ENCODE peak calls at places on chromosomes 7 and 10, in four cellular contexts. One of them, this sample, is unnamed.

GRCh38 chr10:132037676-132037975 is 28.1 kb upstream of the JAKMIP3 start:
- DNase-seq in A549: no peak
- DNase-seq in K562: no peak
- DNase-seq in WTC11: peak
- DNase-seq in this sample: no peak

GRCh38 chr10:103669243-103669929 is 175.9 kb downstream of the NEURL1 start:
- DNase-seq in A549: no peak
- DNase-seq in K562: no peak
- DNase-seq in WTC11: no peak
- DNase-seq in this sample: no peak

GRCh38 chr7:3162286-3162685 is 118.6 kb upstream of the CARD11 start:
- DNase-seq in A549: no peak
- DNase-seq in K562: peak
- DNase-seq in WTC11: no peak
- DNase-seq in this sample: no peak

GRCh38 chr7:87152897-87153641 is 816 bp downstream of the DMTF1 start:
- DNase-seq in A549: peak
- DNase-seq in K562: no peak
- DNase-seq in WTC11: peak
- DNase-seq in this sample: peak

GRCh38 chr7:23863209-23863798 is 153.3 kb downstream of the STK31 start:
- DNase-seq in A549: peak
- DNase-seq in K562: peak
- DNase-seq in WTC11: peak
- DNase-seq in this sample: peak

GRCh38 chr10:102780246-102780645 is 36.5 kb downstream of the WBP1L start:
- DNase-seq in A549: no peak
- DNase-seq in K562: no peak
- DNase-seq in WTC11: no peak
- DNase-seq in this sample: no peak

GRCh38 chr10:65798133-65798532 is 1127.7 kb upstream of the LRRTM3 start:
- DNase-seq in A549: no peak
- DNase-seq in K562: no peak
- DNase-seq in WTC11: no peak
- DNase-seq in this sample: no peak

GRCh38 chr10:82867056-82867455 is 992.1 kb downstream of the NRG3 start:
- DNase-seq in A549: no peak
- DNase-seq in K562: no peak
- DNase-seq in WTC11: no peak
- DNase-seq in this sample: no peak

GRCh38 chr10:58044072-58044471 is 223.6 kb downstream of the IPMK start:
- DNase-seq in A549: peak
- DNase-seq in K562: no peak
- DNase-seq in WTC11: no peak
- DNase-seq in this sample: no peak

GRCh38 chr7:157540606-157541294 is 203.9 kb downstream of the DNAJB6 start:
- DNase-seq in A549: no peak
- DNase-seq in K562: no peak
- DNase-seq in WTC11: peak
- DNase-seq in this sample: no peak

GRCh38 chr7:108196004-108196403 is 65.8 kb upstream of the LAMB4 start:
- DNase-seq in A549: no peak
- DNase-seq in K562: no peak
- DNase-seq in WTC11: no peak
- DNase-seq in this sample: no peak

GRCh38 chr7:98387136-98387535 is 13.8 kb downstream of the BAIAP2L1 start:
- DNase-seq in A549: no peak
- DNase-seq in K562: no peak
- DNase-seq in WTC11: no peak
- DNase-seq in this sample: no peak

GRCh38 chr7:29328811-29329210 is 134.2 kb downstream of the CHN2 start:
- DNase-seq in A549: no peak
- DNase-seq in K562: no peak
- DNase-seq in WTC11: no peak
- DNase-seq in this sample: no peak

GRCh38 chr10:132882069-132882468 is 60.3 kb downstream of the CFAP46 start:
- DNase-seq in A549: no peak
- DNase-seq in K562: no peak
- DNase-seq in WTC11: peak
- DNase-seq in this sample: no peak

GRCh38 chr10:44391981-44392380 is 7.1 kb upstream of the CXCL12 start:
- DNase-seq in A549: no peak
- DNase-seq in K562: no peak
- DNase-seq in WTC11: no peak
- DNase-seq in this sample: no peak

GRCh38 chr7:12826079-12826478 is 138.6 kb downstream of the ARL4A start:
- DNase-seq in A549: no peak
- DNase-seq in K562: no peak
- DNase-seq in WTC11: no peak
- DNase-seq in this sample: no peak

GRCh38 chr10:31936933-31937332 is 8.3 kb upstream of the ARHGAP12 start:
- DNase-seq in A549: peak
- DNase-seq in K562: no peak
- DNase-seq in WTC11: no peak
- DNase-seq in this sample: peak

GRCh38 chr10:90413196-90413595 is 444.6 kb downstream of the HTR7 start:
- DNase-seq in A549: no peak
- DNase-seq in K562: no peak
- DNase-seq in WTC11: no peak
- DNase-seq in this sample: no peak

GRCh38 chr10:128186959-128187787 is 61.0 kb upstream of the MKI67 start:
- DNase-seq in A549: no peak
- DNase-seq in K562: no peak
- DNase-seq in WTC11: no peak
- DNase-seq in this sample: no peak

GRCh38 chr10:101780818-101781654 is 2.2 kb downstream of the NPM3 start:
- DNase-seq in A549: peak
- DNase-seq in K562: peak
- DNase-seq in WTC11: peak
- DNase-seq in this sample: peak

GRCh38 chr7:151087247-151088018 is 1.2 kb downstream of the AGAP3 start:
- DNase-seq in A549: peak
- DNase-seq in K562: peak
- DNase-seq in WTC11: no peak
- DNase-seq in this sample: peak

GRCh38 chr7:151085329-151085690 is 965 bp upstream of the AGAP3 start:
- DNase-seq in A549: no peak
- DNase-seq in K562: no peak
- DNase-seq in WTC11: no peak
- DNase-seq in this sample: no peak

GRCh38 chr7:151085691-151086620 is at the start of gene AGAP3:
- DNase-seq in A549: peak
- DNase-seq in K562: peak
- DNase-seq in WTC11: peak
- DNase-seq in this sample: peak

GRCh38 chr7:151088019-151088855 is 2.0 kb downstream of the AGAP3 start:
- DNase-seq in A549: no peak
- DNase-seq in K562: no peak
- DNase-seq in WTC11: no peak
- DNase-seq in this sample: no peak

DNA sequence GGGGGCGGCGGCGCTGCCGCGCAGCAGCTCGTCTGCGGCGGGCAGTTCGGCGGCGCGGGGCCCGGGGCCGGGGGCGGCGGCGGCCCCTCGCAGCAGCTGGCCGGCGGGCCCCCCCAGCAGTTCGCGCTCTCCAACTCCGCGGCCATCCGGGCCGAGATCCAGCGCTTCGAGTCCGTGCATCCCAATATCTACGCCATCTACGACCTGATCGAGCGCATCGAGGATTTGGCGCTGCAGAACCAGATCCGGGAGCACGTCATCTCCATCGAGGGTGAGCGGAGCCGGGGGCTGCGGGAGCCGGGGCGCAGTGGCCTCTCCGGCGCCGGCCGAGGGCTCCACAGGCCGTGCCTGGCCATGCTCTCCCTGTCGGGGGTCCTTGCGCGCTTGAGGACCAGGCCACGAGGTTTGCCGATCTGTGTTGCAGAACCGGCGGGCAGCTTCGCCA is 549 bp downstream of the AGAP3 start:
- DNase-seq in A549: no peak
- DNase-seq in K562: peak
- DNase-seq in WTC11: peak
- DNase-seq in this sample: no peak
- TF ChIP-seq HMGXB4 in A549: no peak
- TF ChIP-seq HMGXB4 in K562: no peak
- TF ChIP-seq HMGXB4 in WTC11: no peak
- TF ChIP-seq HMGXB4 in this sample: no peak

DNA sequence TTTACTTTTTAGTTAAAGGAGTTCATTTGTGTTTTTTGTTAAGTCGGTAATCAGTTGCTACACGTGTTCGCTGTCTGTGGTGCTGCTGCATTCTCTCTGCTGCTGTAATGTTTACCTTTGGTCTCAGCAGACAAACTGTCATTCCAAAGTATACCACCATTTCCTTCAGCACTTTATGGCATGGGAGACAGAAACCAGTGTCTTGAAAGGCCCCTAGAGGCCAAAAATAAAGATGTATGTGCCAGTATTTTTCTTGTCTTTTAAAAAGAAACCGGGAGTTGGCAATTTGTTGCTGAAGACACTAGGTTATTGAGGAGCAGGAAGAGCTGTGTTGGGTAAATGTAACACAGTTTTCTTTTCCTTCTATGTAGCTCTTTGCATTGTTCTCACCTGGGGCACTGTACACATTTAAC is 24.1 kb downstream of the ZNF92 start:
- DNase-seq in A549: no peak
- DNase-seq in K562: no peak
- DNase-seq in WTC11: no peak
- DNase-seq in this sample: peak
- TF ChIP-seq HMGXB4 in A549: no peak
- TF ChIP-seq HMGXB4 in K562: no peak
- TF ChIP-seq HMGXB4 in WTC11: no peak
- TF ChIP-seq HMGXB4 in this sample: no peak

GRCh38 chr7:40800771-40801170 is 666.0 kb downstream of the SUGCT start:
- DNase-seq in A549: no peak
- DNase-seq in K562: no peak
- DNase-seq in WTC11: no peak
- DNase-seq in this sample: no peak

GRCh38 chr7:40808409-40808942 is 673.7 kb downstream of the SUGCT start:
- DNase-seq in A549: peak
- DNase-seq in K562: no peak
- DNase-seq in WTC11: no peak
- DNase-seq in this sample: no peak

GRCh38 chr7:40804477-40805215 is 669.8 kb downstream of the SUGCT start:
- DNase-seq in A549: no peak
- DNase-seq in K562: no peak
- DNase-seq in WTC11: no peak
- DNase-seq in this sample: no peak

GRCh38 chr7:40802497-40802896 is 667.7 kb downstream of the SUGCT start:
- DNase-seq in A549: no peak
- DNase-seq in K562: no peak
- DNase-seq in WTC11: no peak
- DNase-seq in this sample: no peak

DNA sequence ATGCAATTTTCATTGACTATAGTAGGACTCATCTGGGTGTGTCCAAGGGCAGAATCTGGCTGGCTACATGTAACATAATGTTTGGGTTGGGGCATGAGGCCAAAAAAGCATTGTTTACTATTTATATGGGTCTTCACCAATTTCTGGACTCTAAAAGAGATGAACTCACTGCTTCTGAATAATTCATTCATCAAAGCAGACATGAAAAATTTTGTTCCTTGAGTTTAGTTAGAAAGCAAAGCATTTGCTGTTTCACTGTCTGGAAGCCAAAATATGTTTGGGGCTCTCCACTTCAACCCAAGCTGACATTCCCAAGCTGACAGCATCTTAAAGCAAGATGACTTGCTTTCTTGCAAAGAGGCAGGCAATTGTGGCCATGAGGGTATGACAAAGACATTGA is 670.6 kb downstream of the SUGCT start:
- DNase-seq in A549: no peak
- DNase-seq in K562: no peak
- DNase-seq in WTC11: no peak
- DNase-seq in this sample: no peak
- TF ChIP-seq HMGXB4 in A549: no peak
- TF ChIP-seq HMGXB4 in K562: no peak
- TF ChIP-seq HMGXB4 in WTC11: no peak
- TF ChIP-seq HMGXB4 in this sample: no peak

GRCh38 chr10:78906734-78907385 is 161.9 kb upstream of the ZMIZ1 start:
- DNase-seq in A549: no peak
- DNase-seq in K562: no peak
- DNase-seq in WTC11: no peak
- DNase-seq in this sample: no peak
- TF ChIP-seq HMGXB4 in A549: no peak
- TF ChIP-seq HMGXB4 in K562: no peak
- TF ChIP-seq HMGXB4 in WTC11: no peak
- TF ChIP-seq HMGXB4 in this sample: no peak

GRCh38 chr10:1752153-1752552 is 14.8 kb upstream of the ADARB2 start:
- DNase-seq in A549: no peak
- DNase-seq in K562: no peak
- DNase-seq in WTC11: no peak
- DNase-seq in this sample: no peak

GRCh38 chr10:1754506-1755177 is 17.3 kb upstream of the ADARB2 start:
- DNase-seq in A549: no peak
- DNase-seq in K562: no peak
- DNase-seq in WTC11: peak
- DNase-seq in this sample: no peak
- TF ChIP-seq HMGXB4 in A549: no peak
- TF ChIP-seq HMGXB4 in K562: no peak
- TF ChIP-seq HMGXB4 in WTC11: no peak
- TF ChIP-seq HMGXB4 in this sample: no peak

DNA sequence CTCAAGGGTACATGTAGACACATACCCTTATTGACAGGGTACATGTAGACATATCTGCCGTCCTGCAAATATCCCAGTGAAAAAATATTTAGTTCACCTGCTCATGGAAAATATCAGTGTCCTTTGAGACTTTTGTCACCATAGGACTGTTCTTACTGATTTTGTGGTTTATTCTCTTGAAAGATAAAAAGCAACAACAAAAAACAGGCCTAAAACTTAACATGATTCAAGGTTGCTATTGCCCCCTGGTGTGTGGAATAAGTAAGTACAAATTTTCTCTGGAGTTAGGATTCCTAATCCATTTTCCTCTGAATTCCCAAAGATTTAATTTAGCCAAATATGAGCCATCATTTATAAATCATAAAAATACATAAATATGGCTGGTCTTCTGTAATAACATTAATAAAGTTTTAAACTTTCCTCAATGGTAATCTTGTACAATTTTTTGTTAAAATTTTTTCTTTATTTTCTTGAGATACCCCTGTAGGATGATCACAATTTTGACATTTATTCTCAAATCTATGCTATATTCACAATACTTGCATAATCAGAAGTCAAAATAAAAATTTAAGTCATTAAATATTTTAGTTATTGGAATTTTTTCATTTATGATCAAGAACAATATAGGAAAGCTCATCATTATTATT is 741.4 kb upstream of the POT1 start:
- DNase-seq in A549: peak
- DNase-seq in K562: peak
- DNase-seq in WTC11: no peak
- DNase-seq in this sample: peak
- TF ChIP-seq HMGXB4 in A549: no peak
- TF ChIP-seq HMGXB4 in K562: no peak
- TF ChIP-seq HMGXB4 in WTC11: no peak
- TF ChIP-seq HMGXB4 in this sample: no peak

DNA sequence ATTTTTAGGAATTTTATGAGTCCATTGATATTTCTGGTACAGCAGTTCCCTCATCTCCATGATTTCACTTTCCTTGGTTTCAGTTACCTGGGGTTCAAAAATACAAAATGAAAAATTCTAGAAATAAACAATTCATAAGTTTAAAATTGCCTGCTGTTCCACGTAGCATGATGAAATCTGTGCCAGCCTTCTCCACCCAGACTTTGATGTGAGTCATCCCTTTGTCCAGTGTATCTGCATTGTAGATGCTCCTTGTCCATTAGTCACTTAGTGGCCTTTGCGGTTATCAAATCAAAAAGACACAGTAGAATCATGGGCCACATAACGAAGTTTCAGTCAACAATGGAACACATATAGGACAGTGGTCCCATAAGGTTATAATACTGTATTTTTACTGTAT is 286.9 kb downstream of the PTEN start:
- DNase-seq in A549: peak
- DNase-seq in K562: no peak
- DNase-seq in WTC11: no peak
- DNase-seq in this sample: no peak
- TF ChIP-seq HMGXB4 in A549: no peak
- TF ChIP-seq HMGXB4 in K562: no peak
- TF ChIP-seq HMGXB4 in WTC11: no peak
- TF ChIP-seq HMGXB4 in this sample: no peak